ENCODE peak calls at places on chromosomes 16 and 17, in eight cellular contexts. One of them, this sample, is unnamed.

GRCh38 chr17:73072254-73072962 is 20.1 kb downstream of the SLC39A11 start:
- DNase-seq in H7: no peak
- DNase-seq in cardiac muscle cell: no peak
- DNase-seq in ascending aorta: no peak
- DNase-seq in right lobe of liver: no peak
- DNase-seq in CD8-positive, alpha-beta T cell: no peak
- DNase-seq in adipocyte: no peak
- DNase-seq in astrocyte: peak; percentile 67
- DNase-seq in this sample: no peak

GRCh38 chr17:2904135-2904534 is 107.9 kb downstream of the RAP1GAP2 start:
- DNase-seq in cardiac muscle cell: no peak
- DNase-seq in right lobe of liver: no peak
- DNase-seq in H7: peak; percentile 77
- DNase-seq in astrocyte: peak; percentile 22
- DNase-seq in CD8-positive, alpha-beta T cell: no peak
- DNase-seq in adipocyte: no peak
- DNase-seq in ascending aorta: no peak
- DNase-seq in this sample: no peak

GRCh38 chr16:76335187-76335974 is 58.2 kb downstream of the CNTNAP4 start:
- DNase-seq in astrocyte: no peak
- DNase-seq in CD8-positive, alpha-beta T cell: no peak
- DNase-seq in ascending aorta: no peak
- DNase-seq in right lobe of liver: no peak
- DNase-seq in cardiac muscle cell: no peak
- DNase-seq in H7: peak; percentile 2
- DNase-seq in adipocyte: peak; percentile 21
- DNase-seq in this sample: no peak

GRCh38 chr16:2184346-2184745 is 12.1 kb downstream of the CASKIN1 start:
- DNase-seq in cardiac muscle cell: no peak
- DNase-seq in H7: no peak
- DNase-seq in adipocyte: no peak
- DNase-seq in right lobe of liver: no peak
- DNase-seq in astrocyte: no peak
- DNase-seq in CD8-positive, alpha-beta T cell: no peak
- DNase-seq in ascending aorta: no peak
- DNase-seq in this sample: no peak

GRCh38 chr17:3635474-3636153 is 436 bp downstream of the SHPK start:
- DNase-seq in ascending aorta: no peak
- DNase-seq in cardiac muscle cell: no peak
- DNase-seq in adipocyte: no peak
- DNase-seq in astrocyte: no peak
- DNase-seq in right lobe of liver: peak; percentile 89
- DNase-seq in CD8-positive, alpha-beta T cell: no peak
- DNase-seq in H7: no peak
- DNase-seq in this sample: no peak

GRCh38 chr17:49703557-49704277 is 4.0 kb downstream of the SLC35B1 start:
- DNase-seq in CD8-positive, alpha-beta T cell: no peak
- DNase-seq in H7: peak; percentile 63
- DNase-seq in adipocyte: peak; percentile 43
- DNase-seq in ascending aorta: no peak
- DNase-seq in right lobe of liver: peak; percentile 85
- DNase-seq in cardiac muscle cell: peak; percentile 48
- DNase-seq in astrocyte: peak; percentile 16
- DNase-seq in this sample: no peak

GRCh38 chr16:74309789-74310781 is 13.5 kb downstream of the PSMD7 start:
- DNase-seq in CD8-positive, alpha-beta T cell: no peak
- DNase-seq in ascending aorta: no peak
- DNase-seq in adipocyte: peak; percentile 63
- DNase-seq in right lobe of liver: no peak
- DNase-seq in cardiac muscle cell: peak; percentile 63
- DNase-seq in H7: peak; percentile 73
- DNase-seq in astrocyte: peak; percentile 25
- DNase-seq in this sample: peak; percentile 43

GRCh38 chr17:9435165-9435564 is 140.5 kb downstream of the STX8 start:
- DNase-seq in H7: no peak
- DNase-seq in ascending aorta: no peak
- DNase-seq in astrocyte: no peak
- DNase-seq in CD8-positive, alpha-beta T cell: no peak
- DNase-seq in adipocyte: no peak
- DNase-seq in cardiac muscle cell: no peak
- DNase-seq in right lobe of liver: no peak
- DNase-seq in this sample: no peak

GRCh38 chr17:41466988-41467387 is at the start of gene KRT32:
- DNase-seq in astrocyte: no peak
- DNase-seq in ascending aorta: no peak
- DNase-seq in CD8-positive, alpha-beta T cell: no peak
- DNase-seq in H7: peak; percentile 16
- DNase-seq in cardiac muscle cell: no peak
- DNase-seq in right lobe of liver: no peak
- DNase-seq in adipocyte: no peak
- DNase-seq in this sample: no peak

GRCh38 chr17:76314392-76315227 is 6.5 kb upstream of the QRICH2 start:
- DNase-seq in adipocyte: no peak
- DNase-seq in cardiac muscle cell: no peak
- DNase-seq in right lobe of liver: no peak
- DNase-seq in astrocyte: no peak
- DNase-seq in CD8-positive, alpha-beta T cell: no peak
- DNase-seq in ascending aorta: no peak
- DNase-seq in H7: no peak
- DNase-seq in this sample: no peak

GRCh38 chr16:66616592-66616991 is 12.1 kb downstream of the CMTM3 start:
- DNase-seq in cardiac muscle cell: no peak
- DNase-seq in ascending aorta: no peak
- DNase-seq in astrocyte: peak; percentile 49
- DNase-seq in adipocyte: peak; percentile 30
- DNase-seq in CD8-positive, alpha-beta T cell: no peak
- DNase-seq in H7: peak; percentile 71
- DNase-seq in right lobe of liver: no peak
- DNase-seq in this sample: no peak

GRCh38 chr16:69699915-69700314 is 26.4 kb downstream of the NQO1 start:
- DNase-seq in astrocyte: no peak
- DNase-seq in CD8-positive, alpha-beta T cell: no peak
- DNase-seq in right lobe of liver: no peak
- DNase-seq in H7: no peak
- DNase-seq in ascending aorta: no peak
- DNase-seq in cardiac muscle cell: no peak
- DNase-seq in adipocyte: no peak
- DNase-seq in this sample: no peak
- H3K36me3 ChIP-seq in astrocyte: peaks cover 28% of the 10 kb centered on the region
- H3K36me3 ChIP-seq in CD8-positive, alpha-beta T cell: peaks cover 13% of the 10 kb centered on the region
- H3K36me3 ChIP-seq in right lobe of liver: no peaks in the 10 kb centered on the region
- H3K36me3 ChIP-seq in H7: peaks cover 2% of the 10 kb centered on the region
- H3K36me3 ChIP-seq in ascending aorta: peaks cover 15% of the 10 kb centered on the region
- H3K36me3 ChIP-seq in cardiac muscle cell: peaks cover 41% of the 10 kb centered on the region
- H3K36me3 ChIP-seq in adipocyte: peaks cover 63% of the 10 kb centered on the region
- H3K36me3 ChIP-seq in this sample: peaks cover 3% of the 10 kb centered on the region

GRCh38 chr16:29978081-29978480 is 4.4 kb downstream of the TAOK2 start:
- DNase-seq in right lobe of liver: no peak
- DNase-seq in adipocyte: no peak
- DNase-seq in astrocyte: no peak
- DNase-seq in H7: peak; percentile 12
- DNase-seq in CD8-positive, alpha-beta T cell: no peak
- DNase-seq in ascending aorta: no peak
- DNase-seq in cardiac muscle cell: no peak
- DNase-seq in this sample: no peak

GRCh38 chr16:29975134-29975538 is 1.5 kb downstream of the TAOK2 start:
- DNase-seq in H7: peak; percentile 28
- DNase-seq in CD8-positive, alpha-beta T cell: no peak
- DNase-seq in right lobe of liver: no peak
- DNase-seq in ascending aorta: no peak
- DNase-seq in astrocyte: no peak
- DNase-seq in adipocyte: no peak
- DNase-seq in cardiac muscle cell: no peak
- DNase-seq in this sample: no peak

GRCh38 chr16:29978564-29979270 is 5.0 kb downstream of the TAOK2 start:
- DNase-seq in astrocyte: no peak
- DNase-seq in H7: peak; percentile 14
- DNase-seq in CD8-positive, alpha-beta T cell: no peak
- DNase-seq in adipocyte: no peak
- DNase-seq in cardiac muscle cell: no peak
- DNase-seq in right lobe of liver: no peak
- DNase-seq in ascending aorta: no peak
- DNase-seq in this sample: no peak

GRCh38 chr16:29975811-29976511 is 2.3 kb downstream of the TAOK2 start:
- DNase-seq in astrocyte: no peak
- DNase-seq in cardiac muscle cell: no peak
- DNase-seq in CD8-positive, alpha-beta T cell: no peak
- DNase-seq in right lobe of liver: no peak
- DNase-seq in adipocyte: peak; percentile 15
- DNase-seq in H7: peak; percentile 66
- DNase-seq in ascending aorta: no peak
- DNase-seq in this sample: no peak

GRCh38 chr16:29977063-29977462 is 3.4 kb downstream of the TAOK2 start:
- DNase-seq in astrocyte: no peak
- DNase-seq in CD8-positive, alpha-beta T cell: no peak
- DNase-seq in cardiac muscle cell: no peak
- DNase-seq in right lobe of liver: no peak
- DNase-seq in ascending aorta: no peak
- DNase-seq in H7: no peak
- DNase-seq in adipocyte: no peak
- DNase-seq in this sample: no peak
- H3K4me3 ChIP-seq in astrocyte: no peak overlapping the region
- H3K4me3 ChIP-seq in CD8-positive, alpha-beta T cell: no peak overlapping the region
- H3K4me3 ChIP-seq in cardiac muscle cell: no peak overlapping the region
- H3K4me3 ChIP-seq in right lobe of liver: no peak overlapping the region
- H3K4me3 ChIP-seq in ascending aorta: no peak overlapping the region
- H3K4me3 ChIP-seq in H7: no peak overlapping the region
- H3K4me3 ChIP-seq in adipocyte: peak overlapping the region; percentile 96
- H3K4me3 ChIP-seq in this sample: no peak overlapping the region

DNA sequence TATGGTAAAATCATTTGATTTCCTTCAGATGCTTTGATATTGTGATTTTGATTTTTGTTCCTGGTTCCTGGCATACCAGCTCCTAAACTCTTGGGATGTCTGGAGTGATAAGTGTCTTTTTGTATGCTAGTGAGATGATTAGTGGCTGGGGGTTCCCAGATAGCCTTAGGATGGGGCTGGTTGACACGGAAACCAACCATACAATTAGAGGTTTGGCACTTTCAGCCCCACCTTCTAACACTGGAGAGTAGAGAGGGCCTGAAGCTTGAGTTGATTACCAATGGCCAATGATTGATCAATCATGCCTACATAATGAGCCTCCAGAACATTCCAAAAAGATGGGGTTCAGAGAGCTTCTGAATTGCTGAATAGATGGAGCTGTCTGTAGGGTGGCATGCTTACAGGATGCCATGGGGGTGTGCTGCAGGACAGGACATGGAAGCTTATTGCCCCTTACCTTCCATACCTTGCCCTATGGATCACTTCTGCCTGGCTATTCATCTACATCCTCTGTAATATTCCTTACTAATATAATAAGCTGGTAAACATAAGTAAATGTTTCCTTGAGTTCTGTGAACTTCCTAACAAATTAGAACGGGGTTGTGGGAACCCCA is 22.8 kb downstream of the RNF112 start:
- DNase-seq in astrocyte: no peak
- DNase-seq in H7: no peak
- DNase-seq in adipocyte: no peak
- DNase-seq in ascending aorta: peak; percentile 13
- DNase-seq in cardiac muscle cell: no peak
- DNase-seq in right lobe of liver: no peak
- DNase-seq in CD8-positive, alpha-beta T cell: no peak
- DNase-seq in this sample: no peak
- H3K36me3 ChIP-seq in astrocyte: no peaks in the 10 kb centered on the region
- H3K36me3 ChIP-seq in H7: no peaks in the 10 kb centered on the region
- H3K36me3 ChIP-seq in adipocyte: no peaks in the 10 kb centered on the region
- H3K36me3 ChIP-seq in ascending aorta: no peaks in the 10 kb centered on the region
- H3K36me3 ChIP-seq in cardiac muscle cell: no peaks in the 10 kb centered on the region
- H3K36me3 ChIP-seq in right lobe of liver: no peaks in the 10 kb centered on the region
- H3K36me3 ChIP-seq in CD8-positive, alpha-beta T cell: no peaks in the 10 kb centered on the region
- H3K36me3 ChIP-seq in this sample: no peaks in the 10 kb centered on the region

DNA sequence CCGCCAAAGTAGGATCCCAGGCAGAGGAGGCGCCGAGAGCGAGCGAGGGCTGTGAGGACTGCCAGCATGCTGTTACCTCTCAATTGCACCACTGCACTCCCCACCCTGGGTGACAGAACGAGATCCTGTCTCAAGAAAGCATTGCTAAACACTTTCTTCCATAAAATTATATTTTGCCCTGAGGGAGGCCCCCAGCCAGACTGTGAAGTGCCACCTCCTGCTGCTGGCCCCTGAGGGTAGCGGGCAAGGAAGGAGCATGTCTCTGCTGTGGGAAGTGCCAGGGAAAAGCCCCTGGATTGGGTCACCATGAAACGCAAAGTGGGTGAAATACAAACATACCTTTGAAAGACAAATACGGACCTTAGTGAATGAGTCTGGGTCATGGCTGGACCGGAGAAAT is 78.0 kb upstream of the AMZ2 start:
- DNase-seq in H7: no peak
- DNase-seq in CD8-positive, alpha-beta T cell: no peak
- DNase-seq in adipocyte: no peak
- DNase-seq in astrocyte: no peak
- DNase-seq in cardiac muscle cell: no peak
- DNase-seq in right lobe of liver: no peak
- DNase-seq in ascending aorta: no peak
- DNase-seq in this sample: no peak
- H3K4me3 ChIP-seq in H7: peak overlapping the region; percentile 32
- H3K4me3 ChIP-seq in CD8-positive, alpha-beta T cell: no peak overlapping the region
- H3K4me3 ChIP-seq in adipocyte: no peak overlapping the region
- H3K4me3 ChIP-seq in astrocyte: no peak overlapping the region
- H3K4me3 ChIP-seq in cardiac muscle cell: no peak overlapping the region
- H3K4me3 ChIP-seq in right lobe of liver: no peak overlapping the region
- H3K4me3 ChIP-seq in ascending aorta: no peak overlapping the region
- H3K4me3 ChIP-seq in this sample: no peak overlapping the region